ENCODE peak calls at places on chromosomes 13 and 19, in five cellular contexts. X is effector memory CD4-positive, alpha-beta T cell; Y is AG08395; V is fibroblast of pulmonary artery; F is cardiac fibroblast. T is an unnamed sample.

GRCh38 chr13:98664924-98665637 is 87.4 kb downstream of the SLC15A1 start:
- DNase-seq in X (no peak), Y (no peak), V (no peak), F (peak; percentile 5), T (no peak)

GRCh38 chr13:98998831-98999634 is 21.2 kb upstream of the DOCK9 start:
- DNase-seq in X (peak; percentile 22), Y (peak; percentile 45), V (peak; percentile 27), F (peak; percentile 53), T (peak; percentile 6)

GRCh38 chr19:2243274-2244121 is 5.6 kb upstream of the AMH start:
- DNase-seq in X (no peak), Y (no peak), V (no peak), F (no peak), T (no peak)

GRCh38 chr13:98972059-98972458 is 5.8 kb downstream of the DOCK9 start:
- DNase-seq in X (no peak), Y (no peak), V (no peak), F (no peak), T (no peak)

GRCh38 chr19:45475537-45476348 is 7.9 kb downstream of the FOSB start:
- DNase-seq in X (no peak), Y (no peak), V (peak; percentile 63), F (no peak), T (no peak)

GRCh38 chr19:49921871-49922755 is 6.9 kb upstream of the ATF5 start:
- DNase-seq in X (no peak), Y (peak; percentile 87), V (peak; percentile 47), F (peak; percentile 72), T (no peak)

GRCh38 chr13:33615436-33615835 is 202.5 kb upstream of the RFC3 start:
- DNase-seq in X (no peak), Y (no peak), V (no peak), F (no peak), T (no peak)

GRCh38 chr19:10070730-10071446 is 15.2 kb upstream of the SHFL start:
- DNase-seq in X (no peak), Y (no peak), V (no peak), F (no peak), T (no peak)

GRCh38 chr19:39237200-39238184 is 7.3 kb downstream of the IFNL3 start:
- DNase-seq in X (no peak), Y (no peak), V (no peak), F (no peak), T (no peak)

GRCh38 chr13:20350819-20351218 is 118.7 kb upstream of the GJB6 start:
- DNase-seq in X (no peak), Y (no peak), V (no peak), F (no peak), T (no peak)